ENCODE peak calls at places on chromosomes 7 and 10, in four cellular contexts. One of them, this sample, is unnamed.

GRCh38 chr7:30074422-30075030 is 46.3 kb downstream of the PLEKHA8 start:
- DNase-seq in left lung: no peak
- DNase-seq in body of pancreas: peak; percentile 6
- DNase-seq in WERI-Rb-1: no peak
- DNase-seq in this sample: no peak

GRCh38 chr10:132592790-132593788 is 55.5 kb downstream of the INPP5A start:
- DNase-seq in WERI-Rb-1: no peak
- DNase-seq in body of pancreas: no peak
- DNase-seq in left lung: no peak
- DNase-seq in this sample: no peak

GRCh38 chr7:84508569-84508968 is 314.0 kb upstream of the SEMA3A start:
- DNase-seq in WERI-Rb-1: no peak
- DNase-seq in left lung: no peak
- DNase-seq in body of pancreas: no peak
- DNase-seq in this sample: no peak

GRCh38 chr10:102627141-102627445 is 17.2 kb upstream of the TRIM8 start:
- DNase-seq in left lung: peak; percentile 30
- DNase-seq in WERI-Rb-1: no peak
- DNase-seq in body of pancreas: no peak
- DNase-seq in this sample: no peak

GRCh38 chr10:2895616-2896196 is 171.6 kb upstream of the PFKP start:
- DNase-seq in left lung: no peak
- DNase-seq in body of pancreas: no peak
- DNase-seq in WERI-Rb-1: no peak
- DNase-seq in this sample: no peak

GRCh38 chr7:42155836-42156540 is 81.0 kb downstream of the GLI3 start:
- DNase-seq in left lung: no peak
- DNase-seq in WERI-Rb-1: no peak
- DNase-seq in body of pancreas: no peak
- DNase-seq in this sample: no peak

GRCh38 chr10:79409038-79410035 is 36.1 kb downstream of the ZCCHC24 start:
- DNase-seq in body of pancreas: no peak
- DNase-seq in left lung: peak; percentile 29
- DNase-seq in WERI-Rb-1: no peak
- DNase-seq in this sample: no peak

GRCh38 chr10:133457100-133457841 is 3.5 kb downstream of the SCART1 start:
- DNase-seq in left lung: peak; percentile 25
- DNase-seq in WERI-Rb-1: no peak
- DNase-seq in body of pancreas: no peak
- DNase-seq in this sample: no peak

GRCh38 chr7:116438274-116438673 is 61.3 kb upstream of the CAV2 start:
- DNase-seq in body of pancreas: no peak
- DNase-seq in left lung: no peak
- DNase-seq in WERI-Rb-1: no peak
- DNase-seq in this sample: no peak

GRCh38 chr7:104653870-104654401 is 325.5 kb downstream of the LHFPL3 start:
- DNase-seq in WERI-Rb-1: no peak
- DNase-seq in body of pancreas: no peak
- DNase-seq in left lung: no peak
- DNase-seq in this sample: no peak

GRCh38 chr7:131072505-131073091 is 255.1 kb upstream of the MKLN1 start:
- DNase-seq in left lung: no peak
- DNase-seq in WERI-Rb-1: no peak
- DNase-seq in body of pancreas: no peak
- DNase-seq in this sample: no peak

GRCh38 chr10:101840102-101840684 is 3.4 kb downstream of the KCNIP2 start:
- DNase-seq in left lung: no peak
- DNase-seq in WERI-Rb-1: no peak
- DNase-seq in body of pancreas: peak; percentile 22
- DNase-seq in this sample: no peak

GRCh38 chr10:94230134-94230785 is 132.5 kb downstream of the NOC3L start:
- DNase-seq in WERI-Rb-1: no peak
- DNase-seq in body of pancreas: no peak
- DNase-seq in left lung: no peak
- DNase-seq in this sample: no peak

GRCh38 chr7:140670343-140670935 is 2.3 kb upstream of the ADCK2 start:
- DNase-seq in WERI-Rb-1: no peak
- DNase-seq in body of pancreas: no peak
- DNase-seq in left lung: no peak
- DNase-seq in this sample: no peak

GRCh38 chr7:18623389-18623788 is 127.8 kb downstream of the HDAC9 start:
- DNase-seq in left lung: no peak
- DNase-seq in body of pancreas: no peak
- DNase-seq in WERI-Rb-1: no peak
- DNase-seq in this sample: no peak

GRCh38 chr7:142750321-142750938 is 1.2 kb downstream of the PRSS1 start:
- DNase-seq in left lung: no peak
- DNase-seq in body of pancreas: no peak
- DNase-seq in WERI-Rb-1: no peak
- DNase-seq in this sample: no peak

GRCh38 chr7:116984917-116985316 is 31.6 kb downstream of the ST7 start:
- DNase-seq in left lung: no peak
- DNase-seq in body of pancreas: no peak
- DNase-seq in WERI-Rb-1: no peak
- DNase-seq in this sample: no peak

GRCh38 chr7:127798023-127798422 is 146.0 kb downstream of the SND1 start:
- DNase-seq in WERI-Rb-1: no peak
- DNase-seq in body of pancreas: peak; percentile 31
- DNase-seq in left lung: no peak
- DNase-seq in this sample: no peak

GRCh38 chr7:93117327-93117726 is 452 bp downstream of the SAMD9 start:
- DNase-seq in body of pancreas: no peak
- DNase-seq in WERI-Rb-1: no peak
- DNase-seq in left lung: no peak
- DNase-seq in this sample: no peak

GRCh38 chr7:111730476-111731300 is 168.4 kb upstream of the IMMP2L start:
- DNase-seq in body of pancreas: no peak
- DNase-seq in WERI-Rb-1: peak; percentile 22
- DNase-seq in left lung: no peak
- DNase-seq in this sample: no peak

GRCh38 chr10:3655528-3655927 is 129.5 kb downstream of the KLF6 start:
- DNase-seq in left lung: no peak
- DNase-seq in WERI-Rb-1: no peak
- DNase-seq in body of pancreas: no peak
- DNase-seq in this sample: no peak

GRCh38 chr7:105512415-105512814 is 9.7 kb downstream of the PUS7 start:
- DNase-seq in body of pancreas: no peak
- DNase-seq in WERI-Rb-1: no peak
- DNase-seq in left lung: no peak
- DNase-seq in this sample: no peak

GRCh38 chr10:4051011-4051407 is 266.0 kb upstream of the KLF6 start:
- DNase-seq in WERI-Rb-1: no peak
- DNase-seq in left lung: no peak
- DNase-seq in body of pancreas: peak; percentile 51
- DNase-seq in this sample: no peak

GRCh38 chr7:87480386-87480785 is 4.9 kb upstream of the ABCB4 start:
- DNase-seq in WERI-Rb-1: no peak
- DNase-seq in body of pancreas: no peak
- DNase-seq in left lung: no peak
- DNase-seq in this sample: no peak

GRCh38 chr10:101829561-101830315 is 11.5 kb upstream of the OGA start:
- DNase-seq in left lung: peak; percentile 58
- DNase-seq in WERI-Rb-1: no peak
- DNase-seq in body of pancreas: peak; percentile 50
- DNase-seq in this sample: peak; percentile 58

GRCh38 chr7:31734456-31734855 is 47.4 kb downstream of the PPP1R17 start:
- DNase-seq in body of pancreas: no peak
- DNase-seq in left lung: no peak
- DNase-seq in WERI-Rb-1: no peak
- DNase-seq in this sample: no peak

GRCh38 chr10:102645741-102646609 is 1.7 kb downstream of the TRIM8 start:
- DNase-seq in left lung: peak; percentile 95
- DNase-seq in WERI-Rb-1: peak; percentile 62
- DNase-seq in body of pancreas: peak; percentile 89
- DNase-seq in this sample: peak; percentile 72

GRCh38 chr7:2471022-2471329 is 5.2 kb downstream of the GRIFIN start:
- DNase-seq in body of pancreas: no peak
- DNase-seq in left lung: no peak
- DNase-seq in WERI-Rb-1: no peak
- DNase-seq in this sample: no peak

GRCh38 chr7:45196374-45196773 is 38.8 kb downstream of the RAMP3 start:
- DNase-seq in left lung: no peak
- DNase-seq in WERI-Rb-1: no peak
- DNase-seq in body of pancreas: no peak
- DNase-seq in this sample: no peak

GRCh38 chr7:91286432-91286831 is 22.2 kb downstream of the FZD1 start:
- DNase-seq in WERI-Rb-1: no peak
- DNase-seq in body of pancreas: no peak
- DNase-seq in left lung: no peak
- DNase-seq in this sample: no peak

GRCh38 chr7:157739650-157740049 is 402.8 kb downstream of the DNAJB6 start:
- DNase-seq in left lung: no peak
- DNase-seq in body of pancreas: no peak
- DNase-seq in WERI-Rb-1: no peak
- DNase-seq in this sample: no peak
- H3K9me3 ChIP-seq in left lung: no peaks in the 10 kb centered on the region
- H3K9me3 ChIP-seq in body of pancreas: no peaks in the 10 kb centered on the region
- H3K9me3 ChIP-seq in WERI-Rb-1: no peaks in the 10 kb centered on the region
- H3K9me3 ChIP-seq in this sample: no peaks in the 10 kb centered on the region

DNA sequence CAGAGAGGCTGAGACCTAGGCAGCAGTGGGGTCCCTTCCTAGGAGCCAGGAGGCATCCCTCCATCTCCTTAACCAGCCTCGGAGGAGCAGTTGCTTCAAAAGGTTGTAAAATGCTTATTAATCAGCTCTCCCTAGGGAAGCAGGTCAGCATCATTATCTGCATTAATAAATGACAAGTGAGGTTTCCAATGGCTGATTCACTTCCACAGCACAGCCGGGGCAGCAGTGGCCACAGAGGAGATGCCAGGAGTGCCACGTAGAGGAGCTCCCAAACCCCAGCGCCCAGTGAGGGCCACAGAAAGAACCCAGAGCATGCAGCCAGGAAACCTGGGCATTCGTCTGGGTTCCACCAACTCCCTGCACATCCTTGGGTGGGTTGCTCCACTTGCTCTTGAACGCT is 8.2 kb upstream of the NPFFR1 start:
- DNase-seq in body of pancreas: no peak
- DNase-seq in left lung: no peak
- DNase-seq in WERI-Rb-1: no peak
- DNase-seq in this sample: no peak
- H3K27ac ChIP-seq in body of pancreas: no peak overlapping the region
- H3K27ac ChIP-seq in left lung: no peak overlapping the region
- H3K27ac ChIP-seq in WERI-Rb-1: no peak overlapping the region
- H3K27ac ChIP-seq in this sample: no peak overlapping the region

DNA sequence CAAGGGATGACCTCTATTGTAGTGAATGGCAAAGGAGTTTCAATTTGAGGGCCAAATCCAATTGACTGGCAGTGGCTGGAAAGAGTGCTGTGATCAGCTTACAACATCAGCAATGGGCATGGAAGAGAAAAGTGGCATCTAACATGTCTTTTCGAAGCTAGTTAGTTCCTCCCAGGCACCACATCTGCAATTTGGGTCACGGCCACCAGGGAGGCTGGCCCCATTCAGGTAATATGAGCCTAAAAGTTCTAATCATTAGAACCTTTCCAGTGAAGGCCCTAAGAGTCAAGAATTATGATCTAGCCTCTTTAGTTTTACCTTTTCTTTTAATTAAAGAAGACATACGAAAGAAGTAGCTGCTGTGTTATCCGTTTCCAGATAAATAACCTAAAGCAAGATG is 17.3 kb downstream of the CRTAC1 start:
- DNase-seq in WERI-Rb-1: no peak
- DNase-seq in left lung: no peak
- DNase-seq in body of pancreas: no peak
- DNase-seq in this sample: no peak
- TF ChIP-seq CTCF in WERI-Rb-1: no peak
- TF ChIP-seq CTCF in left lung: no peak
- TF ChIP-seq CTCF in body of pancreas: no peak
- TF ChIP-seq CTCF in this sample: no peak

GRCh38 chr7:153514006-153514405 is 538.2 kb upstream of the DPP6 start:
- DNase-seq in WERI-Rb-1: no peak
- DNase-seq in body of pancreas: no peak
- DNase-seq in left lung: no peak
- DNase-seq in this sample: no peak

GRCh38 chr7:153509763-153510162 is 542.4 kb upstream of the DPP6 start:
- DNase-seq in body of pancreas: no peak
- DNase-seq in WERI-Rb-1: no peak
- DNase-seq in left lung: no peak
- DNase-seq in this sample: no peak

GRCh38 chr7:153507885-153508284 is 544.3 kb upstream of the DPP6 start:
- DNase-seq in body of pancreas: no peak
- DNase-seq in left lung: no peak
- DNase-seq in WERI-Rb-1: no peak
- DNase-seq in this sample: no peak

GRCh38 chr7:153515359-153515758 is 536.8 kb upstream of the DPP6 start:
- DNase-seq in WERI-Rb-1: no peak
- DNase-seq in body of pancreas: no peak
- DNase-seq in left lung: no peak
- DNase-seq in this sample: no peak

DNA sequence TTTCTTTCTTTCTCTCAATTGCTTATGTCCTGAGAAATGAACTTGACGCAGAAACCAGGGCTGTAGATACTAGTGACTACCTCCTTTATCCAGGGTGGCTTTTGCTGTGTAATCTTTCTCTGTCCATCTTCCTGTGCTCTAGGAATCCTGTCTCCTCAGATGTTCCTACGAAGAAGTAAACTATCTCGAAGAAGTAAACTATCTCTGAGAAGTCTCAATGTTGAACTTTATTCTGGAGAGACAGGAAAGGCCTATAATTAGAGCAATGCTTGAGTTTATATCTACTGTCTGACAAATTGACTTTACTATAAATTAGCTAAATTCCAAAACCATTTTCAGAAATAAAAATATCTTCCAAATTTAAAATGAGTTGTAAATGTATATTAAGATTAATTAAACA is 541.5 kb upstream of the DPP6 start:
- DNase-seq in left lung: no peak
- DNase-seq in WERI-Rb-1: no peak
- DNase-seq in body of pancreas: no peak
- DNase-seq in this sample: no peak
- H3K9me3 ChIP-seq in left lung: no peaks in the 10 kb centered on the region
- H3K9me3 ChIP-seq in WERI-Rb-1: no peaks in the 10 kb centered on the region
- H3K9me3 ChIP-seq in body of pancreas: no peaks in the 10 kb centered on the region
- H3K9me3 ChIP-seq in this sample: no peaks in the 10 kb centered on the region

GRCh38 chr7:15848362-15848761 is 161.9 kb upstream of the MEOX2 start:
- DNase-seq in body of pancreas: no peak
- DNase-seq in left lung: no peak
- DNase-seq in WERI-Rb-1: no peak
- DNase-seq in this sample: no peak
- H3K27ac ChIP-seq in body of pancreas: no peak overlapping the region
- H3K27ac ChIP-seq in left lung: no peak overlapping the region
- H3K27ac ChIP-seq in WERI-Rb-1: no peak overlapping the region
- H3K27ac ChIP-seq in this sample: no peak overlapping the region

This sample was measured in CD4-positive, alpha-beta T cell.